ENCODE peak calls at places on chromosomes 12 and 14, in ten cellular contexts. X, N, T, A, D, E, U, R, Z and O are unnamed samples.

GRCh38 chr14:74620497-74620921 is 8.5 kb upstream of the LTBP2 start:
- DNase-seq in X (no peak), N (peak; percentile 66), T (no peak), A (no peak), D (no peak), E (no peak), U (peak; percentile 97), R (no peak), Z (no peak), O (peak; percentile 77)

GRCh38 chr12:15163577-15163976 is 57.6 kb downstream of the RERG start:
- DNase-seq in X (no peak), N (no peak), T (no peak), A (no peak), D (no peak), E (no peak), U (peak; percentile 60), R (no peak), Z (no peak), O (no peak)

GRCh38 chr14:71475916-71476315 is 456.3 kb upstream of the RGS6 start:
- DNase-seq in X (no peak), N (no peak), T (no peak), A (no peak), D (no peak), E (no peak), U (no peak), R (no peak), Z (no peak), O (peak; percentile 76)

GRCh38 chr12:120119395-120119973 is 2.9 kb upstream of the RAB35 start:
- DNase-seq in X (no peak), N (no peak), T (no peak), A (no peak), D (peak; percentile 83), E (peak; percentile 69), U (peak; percentile 35), R (no peak), Z (no peak), O (peak; percentile 63)

GRCh38 chr12:54337280-54337842 is 12.4 kb downstream of the COPZ1 start:
- DNase-seq in X (no peak), N (peak; percentile 55), T (no peak), A (no peak), D (no peak), E (no peak), U (no peak), R (peak; percentile 26), Z (no peak), O (no peak)

GRCh38 chr14:102928412-102929348 is 6.2 kb downstream of the AMN start:
- DNase-seq in X (peak; percentile 97), N (peak; percentile 95), T (peak; percentile 51), A (peak; percentile 96), D (peak; percentile 84), E (peak; percentile 94), U (no peak), R (peak; percentile 62), Z (peak; percentile 72), O (peak; percentile 84)

GRCh38 chr12:14193623-14194022 is 171.9 kb upstream of the ATF7IP start:
- DNase-seq in X (no peak), N (no peak), T (no peak), A (no peak), D (no peak), E (no peak), U (no peak), R (no peak), Z (no peak), O (no peak)

GRCh38 chr14:36690301-36691020 is 28.8 kb downstream of the PAX9 start:
- DNase-seq in X (no peak), N (no peak), T (no peak), A (no peak), D (no peak), E (no peak), U (peak; percentile 3), R (no peak), Z (no peak), O (no peak)

GRCh38 chr12:116339800-116340371 is 62.4 kb upstream of the MED13L start:
- DNase-seq in X (no peak), N (no peak), T (no peak), A (no peak), D (no peak), E (no peak), U (peak; percentile 70), R (no peak), Z (no peak), O (no peak)

GRCh38 chr12:4212845-4213244 is 60.7 kb upstream of the CCND2 start:
- DNase-seq in X (no peak), N (no peak), T (no peak), A (no peak), D (no peak), E (no peak), U (no peak), R (no peak), Z (no peak), O (no peak)

GRCh38 chr14:105092912-105093425 is 27.7 kb upstream of the GPR132 start:
- DNase-seq in X (peak; percentile 59), N (peak; percentile 68), T (peak; percentile 79), A (peak; percentile 93), D (peak; percentile 69), E (peak; percentile 91), U (no peak), R (peak; percentile 59), Z (peak; percentile 64), O (peak; percentile 59)

GRCh38 chr12:91493308-91493707 is 310.7 kb upstream of the DCN start:
- DNase-seq in X (no peak), N (no peak), T (no peak), A (no peak), D (no peak), E (no peak), U (peak; percentile 34), R (no peak), Z (no peak), O (no peak)

GRCh38 chr14:74754899-74755298 is 8.2 kb upstream of the YLPM1 start:
- DNase-seq in X (no peak), N (no peak), T (no peak), A (no peak), D (no peak), E (no peak), U (no peak), R (no peak), Z (no peak), O (no peak)

GRCh38 chr12:129903956-129904769 is at the start of gene TMEM132D:
- DNase-seq in X (no peak), N (peak; percentile 94), T (no peak), A (peak; percentile 36), D (no peak), E (no peak), U (no peak), R (no peak), Z (no peak), O (no peak)

DNA sequence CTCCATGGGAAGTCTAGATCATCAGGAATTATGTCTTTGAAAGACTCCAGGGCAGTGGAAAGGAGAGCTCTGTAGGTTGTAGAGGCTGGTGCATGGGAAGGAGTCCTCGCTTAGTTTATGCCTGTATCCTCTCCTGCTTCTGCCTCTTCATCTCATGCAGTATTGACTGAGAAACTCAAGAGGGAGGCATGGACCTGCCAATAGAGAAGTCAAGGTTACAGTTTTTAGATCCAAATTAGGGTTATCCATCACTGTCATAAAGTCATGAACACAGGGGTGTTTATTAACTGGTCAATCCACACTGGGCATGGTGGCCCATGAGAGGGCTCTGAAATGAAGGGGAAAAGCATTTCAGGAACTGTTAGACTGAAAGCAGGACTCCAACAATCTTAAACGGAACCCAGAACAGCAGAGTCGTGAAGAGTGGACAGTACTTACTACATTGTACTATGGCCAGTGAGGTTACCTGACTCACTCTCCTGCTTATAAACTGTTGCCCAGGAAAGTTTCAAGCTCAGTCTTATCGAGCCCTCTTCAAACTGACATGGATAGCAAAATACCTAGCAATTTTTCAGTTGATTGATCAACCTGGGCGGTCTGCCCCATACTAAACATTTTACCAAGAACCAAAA is 30.1 kb upstream of the DHRS7 start:
- DNase-seq in X (no peak), N (no peak), T (no peak), A (no peak), D (peak; percentile 57), E (no peak), U (no peak), R (no peak), Z (no peak), O (no peak)
- TF ChIP-seq CTCF in X (no peak), N (peak; percentile 64), T (no peak), A (no peak), D (peak; percentile 52), E (no peak), U (no peak), R (no peak), Z (no peak), O (no peak)

GRCh38 chr12:104182144-104182543 is 33.4 kb upstream of the TXNRD1 start:
- DNase-seq in X (peak; percentile 49), N (peak; percentile 26), T (peak; percentile 83), A (no peak), D (no peak), E (no peak), U (peak; percentile 97), R (peak; percentile 90), Z (no peak), O (no peak)
- TF ChIP-seq CTCF in X (no peak), N (no peak), T (no peak), A (no peak), D (no peak), E (no peak), U (no peak), R (no peak), Z (no peak), O (no peak)

DNA sequence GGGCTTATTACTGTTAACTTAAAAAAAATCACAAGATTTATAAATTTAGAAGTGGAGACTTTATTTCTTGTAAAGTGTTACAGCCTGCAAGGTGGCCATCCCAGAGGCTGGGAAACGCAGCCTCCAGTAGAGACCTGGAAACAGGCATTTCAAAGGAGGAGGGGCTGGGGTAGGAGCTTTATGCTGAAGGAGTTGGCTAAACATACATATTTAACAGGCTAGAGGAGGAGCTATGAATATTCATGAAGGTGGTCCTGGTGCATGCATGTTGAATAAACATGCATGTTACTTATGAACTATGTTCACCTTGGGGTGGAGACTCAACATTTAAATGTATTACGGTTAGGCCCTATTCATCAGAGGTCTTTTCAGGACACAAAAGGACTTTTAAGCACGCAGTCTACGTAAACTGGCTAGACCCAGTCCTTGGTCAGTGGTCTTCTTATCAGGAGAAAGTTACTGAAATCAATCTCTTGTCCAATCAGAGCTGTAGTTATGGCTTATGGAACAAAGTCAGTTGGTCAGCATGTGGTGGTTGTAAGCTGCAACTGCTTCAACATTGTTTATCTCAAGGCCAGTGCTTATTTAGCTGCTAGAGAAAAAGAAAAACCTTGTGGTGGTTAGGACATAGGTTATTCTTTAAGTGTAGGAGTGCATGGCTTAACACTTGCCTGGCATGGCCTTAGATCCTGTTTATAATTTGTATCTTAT is 11.4 kb upstream of the ARF6 start:
- DNase-seq in X (peak; percentile 7), N (no peak), T (no peak), A (no peak), D (no peak), E (no peak), U (no peak), R (no peak), Z (no peak), O (no peak)
- TF ChIP-seq CTCF in X (no peak), N (no peak), T (no peak), A (no peak), D (no peak), E (no peak), U (no peak), R (no peak), Z (no peak), O (no peak)

DNA sequence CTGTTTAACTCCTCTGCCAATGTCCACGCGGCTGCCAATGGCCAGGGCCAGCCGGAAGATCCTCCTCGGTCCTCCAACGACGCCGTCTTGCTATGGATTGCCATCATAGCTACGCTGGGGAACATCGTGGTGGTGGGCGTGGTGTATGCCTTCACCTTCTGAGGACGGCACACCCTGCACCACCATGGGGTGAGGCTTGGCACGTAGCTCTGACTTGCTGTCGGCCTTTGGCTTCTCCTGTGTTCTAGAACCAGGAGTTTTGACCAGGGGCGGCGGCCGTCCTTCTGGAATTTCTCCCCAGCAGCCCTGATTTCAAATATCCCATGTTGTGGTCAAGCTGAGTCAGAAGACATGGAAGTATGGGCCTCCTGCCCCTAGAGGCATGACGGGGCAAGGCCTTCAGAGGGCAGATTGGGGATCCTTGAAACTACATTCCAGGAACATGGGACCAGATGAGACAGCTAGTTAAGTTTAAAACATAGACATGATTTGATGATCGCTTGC is 47.5 kb downstream of the C14orf132 start:
- DNase-seq in X (no peak), N (no peak), T (no peak), A (no peak), D (no peak), E (no peak), U (peak; percentile 53), R (no peak), Z (no peak), O (no peak)
- TF ChIP-seq CTCF in X (no peak), N (peak; percentile 33), T (no peak), A (no peak), D (no peak), E (no peak), U (peak; percentile 21), R (no peak), Z (no peak), O (no peak)